ENCODE peak calls at places on chromosomes 12 and 14, in eight cellular contexts. One of them, this sample, is unnamed. For H3K4me1, the result is how much of the 10 kb centered on the place peaks cover.

GRCh38 chr14:21408152-21408551 is 24.3 kb upstream of the SUPT16H start:
- DNase-seq in uterus: no peak
- DNase-seq in trophoblast cell: peak
- DNase-seq in transverse colon: no peak
- DNase-seq in hepatocyte: no peak
- DNase-seq in psoas muscle: no peak
- DNase-seq in NT2/D1: no peak
- DNase-seq in sigmoid colon: no peak
- DNase-seq in this sample: no peak

GRCh38 chr14:97180304-97181200 is 383.4 kb downstream of the VRK1 start:
- DNase-seq in uterus: no peak
- DNase-seq in hepatocyte: peak
- DNase-seq in trophoblast cell: peak
- DNase-seq in sigmoid colon: no peak
- DNase-seq in NT2/D1: no peak
- DNase-seq in transverse colon: no peak
- DNase-seq in psoas muscle: no peak
- DNase-seq in this sample: no peak

GRCh38 chr14:97270308-97270707 is 473.1 kb downstream of the VRK1 start:
- DNase-seq in transverse colon: no peak
- DNase-seq in sigmoid colon: no peak
- DNase-seq in hepatocyte: peak
- DNase-seq in NT2/D1: no peak
- DNase-seq in psoas muscle: no peak
- DNase-seq in trophoblast cell: no peak
- DNase-seq in uterus: no peak
- DNase-seq in this sample: no peak

GRCh38 chr12:86826051-86826450 is 569.9 kb upstream of the MGAT4C start:
- DNase-seq in uterus: no peak
- DNase-seq in transverse colon: no peak
- DNase-seq in sigmoid colon: no peak
- DNase-seq in NT2/D1: no peak
- DNase-seq in trophoblast cell: no peak
- DNase-seq in psoas muscle: no peak
- DNase-seq in hepatocyte: no peak
- DNase-seq in this sample: no peak

GRCh38 chr12:13628067-13628466 is 353.3 kb downstream of the GRIN2B start:
- DNase-seq in hepatocyte: no peak
- DNase-seq in uterus: no peak
- DNase-seq in transverse colon: no peak
- DNase-seq in psoas muscle: no peak
- DNase-seq in NT2/D1: no peak
- DNase-seq in trophoblast cell: no peak
- DNase-seq in sigmoid colon: no peak
- DNase-seq in this sample: no peak

GRCh38 chr14:97301931-97302559 is 504.9 kb downstream of the VRK1 start:
- DNase-seq in trophoblast cell: peak
- DNase-seq in sigmoid colon: no peak
- DNase-seq in NT2/D1: no peak
- DNase-seq in transverse colon: no peak
- DNase-seq in hepatocyte: no peak
- DNase-seq in psoas muscle: no peak
- DNase-seq in uterus: no peak
- DNase-seq in this sample: no peak

GRCh38 chr12:122085571-122085970 is 7.0 kb downstream of the MLXIP start:
- DNase-seq in NT2/D1: no peak
- DNase-seq in hepatocyte: no peak
- DNase-seq in uterus: no peak
- DNase-seq in psoas muscle: no peak
- DNase-seq in transverse colon: no peak
- DNase-seq in sigmoid colon: peak
- DNase-seq in trophoblast cell: no peak
- DNase-seq in this sample: no peak

GRCh38 chr12:107448198-107448597 is 237.4 kb upstream of the PWP1 start:
- DNase-seq in psoas muscle: no peak
- DNase-seq in trophoblast cell: peak
- DNase-seq in sigmoid colon: no peak
- DNase-seq in NT2/D1: peak
- DNase-seq in hepatocyte: no peak
- DNase-seq in transverse colon: peak
- DNase-seq in uterus: no peak
- DNase-seq in this sample: no peak

GRCh38 chr14:71021347-71022014 is 114.2 kb downstream of the PCNX1 start:
- DNase-seq in uterus: no peak
- DNase-seq in transverse colon: no peak
- DNase-seq in hepatocyte: no peak
- DNase-seq in trophoblast cell: no peak
- DNase-seq in psoas muscle: no peak
- DNase-seq in sigmoid colon: no peak
- DNase-seq in NT2/D1: no peak
- DNase-seq in this sample: no peak

GRCh38 chr14:63045234-63045611 is at the start of gene KCNH5:
- DNase-seq in NT2/D1: peak
- DNase-seq in hepatocyte: peak
- DNase-seq in psoas muscle: peak
- DNase-seq in uterus: no peak
- DNase-seq in transverse colon: no peak
- DNase-seq in sigmoid colon: no peak
- DNase-seq in trophoblast cell: peak
- DNase-seq in this sample: peak

GRCh38 chr12:130850418-130851021 is 11.5 kb upstream of the STX2 start:
- DNase-seq in trophoblast cell: no peak
- DNase-seq in transverse colon: no peak
- DNase-seq in hepatocyte: no peak
- DNase-seq in sigmoid colon: no peak
- DNase-seq in NT2/D1: no peak
- DNase-seq in uterus: no peak
- DNase-seq in psoas muscle: no peak
- DNase-seq in this sample: no peak

GRCh38 chr14:34059037-34059924 is 108.4 kb upstream of the EGLN3 start:
- DNase-seq in sigmoid colon: no peak
- DNase-seq in hepatocyte: no peak
- DNase-seq in trophoblast cell: peak
- DNase-seq in transverse colon: no peak
- DNase-seq in uterus: no peak
- DNase-seq in NT2/D1: no peak
- DNase-seq in psoas muscle: no peak
- DNase-seq in this sample: no peak

GRCh38 chr12:90695415-90695814 is 259.6 kb downstream of the CCER1 start:
- DNase-seq in uterus: no peak
- DNase-seq in psoas muscle: no peak
- DNase-seq in hepatocyte: no peak
- DNase-seq in sigmoid colon: no peak
- DNase-seq in NT2/D1: no peak
- DNase-seq in transverse colon: no peak
- DNase-seq in trophoblast cell: peak
- DNase-seq in this sample: peak

GRCh38 chr14:37625597-37626595 is 30.5 kb downstream of the TTC6 start:
- DNase-seq in psoas muscle: no peak
- DNase-seq in uterus: no peak
- DNase-seq in sigmoid colon: no peak
- DNase-seq in NT2/D1: no peak
- DNase-seq in hepatocyte: no peak
- DNase-seq in trophoblast cell: no peak
- DNase-seq in transverse colon: no peak
- DNase-seq in this sample: no peak

GRCh38 chr14:54709444-54709843 is 142.5 kb downstream of the SAMD4A start:
- DNase-seq in hepatocyte: no peak
- DNase-seq in trophoblast cell: peak
- DNase-seq in sigmoid colon: no peak
- DNase-seq in transverse colon: no peak
- DNase-seq in NT2/D1: no peak
- DNase-seq in uterus: no peak
- DNase-seq in psoas muscle: no peak
- DNase-seq in this sample: no peak

GRCh38 chr14:65228436-65228835 is 126.1 kb upstream of the MAX start:
- DNase-seq in uterus: no peak
- DNase-seq in NT2/D1: no peak
- DNase-seq in hepatocyte: no peak
- DNase-seq in sigmoid colon: no peak
- DNase-seq in trophoblast cell: peak
- DNase-seq in psoas muscle: no peak
- DNase-seq in transverse colon: no peak
- DNase-seq in this sample: peak

GRCh38 chr12:120290541-120291312 is 976 bp downstream of the RNU4-2 start:
- DNase-seq in sigmoid colon: peak
- DNase-seq in NT2/D1: no peak
- DNase-seq in hepatocyte: peak
- DNase-seq in uterus: peak
- DNase-seq in psoas muscle: peak
- DNase-seq in transverse colon: peak
- DNase-seq in trophoblast cell: peak
- DNase-seq in this sample: peak

GRCh38 chr12:1594295-1595025 is at the start of gene FBXL14:
- DNase-seq in NT2/D1: peak
- DNase-seq in hepatocyte: peak
- DNase-seq in psoas muscle: peak
- DNase-seq in uterus: peak
- DNase-seq in trophoblast cell: peak
- DNase-seq in sigmoid colon: peak
- DNase-seq in transverse colon: peak
- DNase-seq in this sample: peak

GRCh38 chr12:43113153-43113552 is 438.9 kb downstream of the ADAMTS20 start:
- DNase-seq in sigmoid colon: no peak
- DNase-seq in trophoblast cell: no peak
- DNase-seq in hepatocyte: peak
- DNase-seq in NT2/D1: no peak
- DNase-seq in transverse colon: no peak
- DNase-seq in psoas muscle: no peak
- DNase-seq in uterus: no peak
- DNase-seq in this sample: no peak

DNA sequence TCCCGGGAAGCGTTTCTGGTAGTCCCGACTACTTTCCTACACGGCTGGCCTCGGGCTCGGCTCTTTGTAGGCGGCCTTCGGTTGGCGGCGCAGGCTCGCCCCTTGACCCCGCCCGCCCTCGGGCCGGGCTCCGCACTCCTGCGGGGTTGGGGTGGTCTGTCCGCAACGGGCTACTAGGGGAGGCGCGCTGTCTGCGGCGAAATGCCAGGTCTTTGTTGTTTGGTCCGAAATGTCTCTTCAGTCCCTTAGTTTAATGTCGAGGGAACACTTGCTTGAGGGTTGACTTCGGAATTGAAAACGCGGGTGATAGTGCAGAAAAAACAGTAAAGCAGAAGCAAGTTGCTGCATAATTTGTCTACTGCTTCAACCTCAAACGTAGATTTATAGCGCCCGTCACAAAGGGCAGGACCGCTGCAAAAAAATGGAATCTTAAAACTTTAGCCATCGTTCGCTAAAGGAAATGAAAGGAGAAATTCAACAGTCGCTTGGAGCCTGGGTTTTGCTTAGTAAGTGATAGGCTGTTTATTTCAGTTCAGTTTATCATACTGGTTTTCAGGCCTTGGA is 376 bp downstream of the JKAMP start:
- DNase-seq in transverse colon: no peak
- DNase-seq in hepatocyte: no peak
- DNase-seq in trophoblast cell: peak
- DNase-seq in sigmoid colon: no peak
- DNase-seq in psoas muscle: no peak
- DNase-seq in NT2/D1: no peak
- DNase-seq in uterus: no peak
- DNase-seq in this sample: peak
- H3K4me1 ChIP-seq in transverse colon: under half
- H3K4me1 ChIP-seq in hepatocyte: under half
- H3K4me1 ChIP-seq in trophoblast cell: under half
- H3K4me1 ChIP-seq in sigmoid colon: half or more
- H3K4me1 ChIP-seq in psoas muscle: under half
- H3K4me1 ChIP-seq in NT2/D1: under half
- H3K4me1 ChIP-seq in uterus: under half
- H3K4me1 ChIP-seq in this sample: under half

DNA sequence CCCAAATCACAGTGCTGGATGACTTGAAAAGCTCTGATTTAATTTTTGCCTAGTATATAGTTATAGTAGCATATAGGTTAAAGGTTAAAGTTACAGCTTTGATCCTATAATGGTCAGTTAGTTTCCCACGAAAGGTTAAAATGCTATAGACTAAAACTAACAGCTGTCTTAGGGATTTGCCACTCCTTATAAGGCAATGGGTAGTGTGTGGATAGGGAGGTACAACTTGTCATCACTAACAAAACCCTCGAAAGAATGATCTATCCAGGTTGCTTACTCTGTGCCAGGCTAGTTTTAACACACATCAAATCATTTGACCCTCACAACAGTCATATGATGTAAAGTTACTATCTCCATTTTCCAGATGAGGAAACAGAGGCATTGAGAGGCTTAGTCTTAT is 11.7 kb downstream of the RCOR1 start:
- DNase-seq in uterus: no peak
- DNase-seq in hepatocyte: no peak
- DNase-seq in trophoblast cell: no peak
- DNase-seq in NT2/D1: no peak
- DNase-seq in transverse colon: no peak
- DNase-seq in sigmoid colon: no peak
- DNase-seq in psoas muscle: no peak
- DNase-seq in this sample: no peak
- H3K4me1 ChIP-seq in uterus: under half
- H3K4me1 ChIP-seq in hepatocyte: under half
- H3K4me1 ChIP-seq in trophoblast cell: under half
- H3K4me1 ChIP-seq in NT2/D1: under half
- H3K4me1 ChIP-seq in transverse colon: under half
- H3K4me1 ChIP-seq in sigmoid colon: under half
- H3K4me1 ChIP-seq in psoas muscle: under half
- H3K4me1 ChIP-seq in this sample: under half

DNA sequence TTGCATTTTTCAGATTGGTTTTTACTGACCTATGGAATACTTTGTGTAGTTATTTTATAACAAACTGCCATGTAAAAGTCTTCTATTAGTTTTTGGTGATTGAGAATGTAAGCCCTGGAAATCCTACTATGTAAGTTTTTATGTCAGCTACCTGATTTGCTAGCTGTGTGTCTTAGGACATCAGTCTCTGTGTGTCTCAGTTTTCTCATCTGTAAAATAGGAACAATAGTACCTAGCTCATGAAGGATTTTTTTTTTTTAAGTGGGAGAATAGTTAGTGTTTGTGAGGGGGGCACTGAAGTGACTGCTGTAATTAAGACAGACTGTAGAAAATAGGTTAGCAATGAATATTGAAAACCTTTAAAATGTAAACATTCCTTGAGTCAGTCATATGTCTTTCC is 51.9 kb upstream of the KCNMB4 start:
- DNase-seq in transverse colon: no peak
- DNase-seq in hepatocyte: no peak
- DNase-seq in NT2/D1: no peak
- DNase-seq in uterus: no peak
- DNase-seq in sigmoid colon: no peak
- DNase-seq in psoas muscle: no peak
- DNase-seq in trophoblast cell: no peak
- DNase-seq in this sample: no peak
- H3K4me1 ChIP-seq in transverse colon: under half
- H3K4me1 ChIP-seq in hepatocyte: under half
- H3K4me1 ChIP-seq in NT2/D1: under half
- H3K4me1 ChIP-seq in uterus: under half
- H3K4me1 ChIP-seq in sigmoid colon: under half
- H3K4me1 ChIP-seq in psoas muscle: under half
- H3K4me1 ChIP-seq in trophoblast cell: under half
- H3K4me1 ChIP-seq in this sample: under half

DNA sequence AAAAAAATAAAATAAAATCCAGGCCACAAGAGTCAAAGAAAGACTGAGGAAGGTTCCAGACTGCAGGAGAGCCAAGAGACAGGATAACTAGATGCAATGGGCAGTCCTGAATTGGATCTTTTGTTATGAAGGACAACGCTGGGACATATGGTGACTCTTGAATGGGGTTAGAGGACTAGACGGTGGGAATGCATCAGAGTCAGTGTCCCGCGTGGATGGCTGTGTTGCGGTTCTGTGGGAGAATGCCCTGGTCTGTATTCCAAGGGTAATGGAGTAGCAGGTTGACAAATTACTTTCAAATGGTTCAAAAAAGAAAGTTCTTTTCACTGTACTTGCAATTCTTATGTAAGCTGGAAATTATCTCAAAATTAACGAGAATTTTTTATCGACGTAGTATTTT is 20.1 kb downstream of the SSH1 start:
- DNase-seq in psoas muscle: peak
- DNase-seq in uterus: no peak
- DNase-seq in trophoblast cell: no peak
- DNase-seq in NT2/D1: no peak
- DNase-seq in sigmoid colon: no peak
- DNase-seq in transverse colon: no peak
- DNase-seq in hepatocyte: no peak
- DNase-seq in this sample: no peak
- H3K4me1 ChIP-seq in psoas muscle: half or more
- H3K4me1 ChIP-seq in uterus: under half
- H3K4me1 ChIP-seq in trophoblast cell: half or more
- H3K4me1 ChIP-seq in NT2/D1: under half
- H3K4me1 ChIP-seq in sigmoid colon: half or more
- H3K4me1 ChIP-seq in transverse colon: under half
- H3K4me1 ChIP-seq in hepatocyte: under half
- H3K4me1 ChIP-seq in this sample: under half